ENCODE peak calls at places on chromosomes 2 and 18, in six cellular contexts. E is left lung, X is PC-9, M is osteocyte, O is astrocyte of the spinal cord, T is PC-3. I is an unnamed sample.

GRCh38 chr2:171187177-171187576 is 26.5 kb upstream of the TLK1 start:
- DNase-seq in E (no peak), X (no peak), M (no peak), O (no peak), T (no peak), I (no peak)

GRCh38 chr2:172807011-172807410 is 71.4 kb downstream of the RAPGEF4 start:
- DNase-seq in E (no peak), X (no peak), M (no peak), O (no peak), T (no peak), I (no peak)

GRCh38 chr18:42258301-42258965 is 303.4 kb downstream of the PIK3C3 start:
- DNase-seq in E (no peak), X (no peak), M (no peak), O (no peak), T (no peak), I (no peak)

GRCh38 chr18:48153641-48154481 is 223.4 kb upstream of the SMAD2 start:
- DNase-seq in E (no peak), X (no peak), M (no peak), O (peak), T (peak), I (no peak)

GRCh38 chr18:60292186-60292585 is 80.4 kb downstream of the MC4R start:
- DNase-seq in E (no peak), X (no peak), M (no peak), O (no peak), T (no peak), I (no peak)

GRCh38 chr2:237096201-237096600 is 10.5 kb downstream of the COPS8 start:
- DNase-seq in E (no peak), X (no peak), M (no peak), O (no peak), T (no peak), I (no peak)

GRCh38 chr18:10912790-10913560 is 236.4 kb downstream of the PIEZO2 start:
- DNase-seq in E (no peak), X (no peak), M (no peak), O (peak), T (no peak), I (no peak)

GRCh38 chr2:173075781-173076556 is at the start of gene MAP3K20:
- DNase-seq in E (peak), X (peak), M (peak), O (peak), T (peak), I (peak)

GRCh38 chr2:152718047-152718908 is at the start of gene ARL6IP6:
- DNase-seq in E (peak), X (peak), M (peak), O (peak), T (peak), I (peak)

GRCh38 chr2:152717242-152718046 is at the start of gene PRPF40A:
- DNase-seq in E (peak), X (peak), M (peak), O (peak), T (peak), I (peak)

GRCh38 chr2:152716805-152717241 is 438 bp downstream of the PRPF40A start:
- DNase-seq in E (peak), X (no peak), M (no peak), O (no peak), T (peak), I (no peak)

GRCh38 chr2:152715112-152715511 is 2.1 kb downstream of the PRPF40A start:
- DNase-seq in E (no peak), X (no peak), M (no peak), O (no peak), T (no peak), I (no peak)

GRCh38 chr2:152715854-152716428 is 1.3 kb downstream of the PRPF40A start:
- DNase-seq in E (no peak), X (peak), M (no peak), O (no peak), T (peak), I (peak)
- TF ChIP-seq CTCF in E (no peak), X (peak), M (peak), O (peak), T (peak), I (peak)

DNA sequence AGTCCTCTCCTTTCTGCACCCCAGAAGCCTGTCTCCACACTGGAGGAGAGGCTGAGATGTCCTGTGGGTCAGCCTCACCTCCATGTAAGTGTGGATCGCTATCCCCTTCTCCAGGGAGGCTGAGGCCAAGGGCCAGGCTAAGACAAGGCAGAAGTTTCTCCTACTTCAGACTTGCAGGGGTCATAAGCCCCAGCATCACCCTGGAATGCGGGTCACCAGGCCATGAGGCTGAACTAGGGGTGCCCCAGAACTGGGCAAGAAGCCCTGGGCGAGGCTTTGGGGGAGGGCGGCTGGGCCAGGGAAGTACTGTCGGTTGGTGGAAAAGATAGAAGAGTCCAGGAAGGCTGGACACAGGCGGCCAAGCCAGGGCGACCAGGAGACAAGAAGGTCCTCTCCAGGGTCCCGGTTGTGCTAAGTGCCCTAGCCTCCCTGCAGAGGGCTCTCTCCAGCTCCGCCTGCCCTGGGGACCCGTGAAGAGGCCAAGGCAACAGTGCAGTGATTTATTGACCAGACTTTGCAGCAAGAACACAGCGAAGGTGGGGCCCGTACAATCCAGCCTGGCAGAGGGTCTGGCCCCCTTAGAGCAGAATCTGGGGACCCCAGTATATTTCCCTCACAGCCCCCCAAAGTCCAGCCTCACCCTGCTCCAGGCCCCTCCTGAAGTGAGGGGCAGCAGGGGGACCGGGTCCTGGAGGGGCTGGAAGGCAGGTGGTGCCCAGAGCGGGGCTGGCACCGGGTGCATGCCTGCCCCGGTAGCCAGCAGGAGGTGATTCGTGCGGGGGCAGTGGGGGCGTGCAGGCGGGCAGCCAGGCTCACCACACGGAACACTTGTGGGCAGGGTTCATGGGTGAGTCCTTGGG is 8.1 kb downstream of the ECEL1 start:
- DNase-seq in E (peak), X (no peak), M (no peak), O (no peak), T (no peak), I (no peak)
- TF ChIP-seq CTCF in E (no peak), X (no peak), M (no peak), O (no peak), T (no peak), I (peak)

GRCh38 chr2:127071901-127072328 is 35.0 kb downstream of the BIN1 start:
- DNase-seq in E (no peak), X (no peak), M (no peak), O (no peak), T (no peak), I (no peak)
- TF ChIP-seq CTCF in E (no peak), X (no peak), M (no peak), O (no peak), T (no peak), I (no peak)

DNA sequence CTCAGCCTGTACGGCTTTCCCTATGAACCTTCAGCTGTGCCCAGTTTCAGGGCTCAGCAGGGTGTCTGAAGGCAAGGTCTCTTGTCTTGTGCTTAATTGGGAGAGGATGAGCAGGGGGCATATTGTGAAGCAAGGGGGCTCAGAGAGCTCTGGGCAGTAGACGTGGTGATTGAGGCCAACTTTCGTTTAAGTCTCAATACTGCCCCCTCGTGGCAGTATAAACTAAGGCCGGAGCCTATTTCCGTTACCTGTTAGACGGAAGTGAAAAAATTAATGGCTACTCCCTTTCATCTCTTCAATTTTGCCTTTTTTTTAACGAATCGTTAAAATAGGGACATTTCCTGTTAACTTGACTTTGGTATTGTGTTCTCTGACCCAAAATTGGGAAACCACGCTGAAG is 193.4 kb downstream of the TDRD15 start:
- DNase-seq in E (no peak), X (peak), M (no peak), O (peak), T (peak), I (peak)
- TF ChIP-seq CTCF in E (peak), X (peak), M (peak), O (peak), T (peak), I (peak)

GRCh38 chr2:202154613-202155281 is 81.7 kb downstream of the KIAA2012 start:
- DNase-seq in E (no peak), X (no peak), M (no peak), O (peak), T (no peak), I (no peak)

GRCh38 chr2:202161106-202161836 is 77.1 kb downstream of the SUMO1 start:
- DNase-seq in E (no peak), X (no peak), M (no peak), O (no peak), T (peak), I (no peak)

GRCh38 chr2:202164409-202164808 is 74.0 kb downstream of the SUMO1 start:
- DNase-seq in E (no peak), X (no peak), M (no peak), O (no peak), T (no peak), I (no peak)

GRCh38 chr2:202157211-202157985 is 81.0 kb downstream of the SUMO1 start:
- DNase-seq in E (no peak), X (no peak), M (no peak), O (no peak), T (no peak), I (no peak)

DNA sequence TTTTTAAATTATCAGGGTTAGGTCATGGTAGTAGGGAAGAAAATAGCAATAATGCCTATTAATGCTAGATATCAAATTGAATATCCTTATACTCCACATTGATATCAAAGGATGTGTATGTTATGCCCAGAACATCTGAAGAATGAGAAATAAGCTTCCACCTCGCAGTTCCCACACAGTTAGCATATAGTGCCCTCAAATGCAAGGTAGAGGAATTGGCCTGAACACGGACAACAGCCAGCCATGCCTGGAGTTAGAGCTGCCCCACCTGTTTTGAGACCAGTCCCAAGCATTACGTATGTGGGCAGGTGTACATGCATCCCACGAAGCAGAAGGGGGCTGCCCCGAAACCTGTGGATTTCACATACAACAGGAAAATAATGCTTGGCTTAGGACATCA is 79.6 kb downstream of the SUMO1 start:
- DNase-seq in E (no peak), X (no peak), M (no peak), O (peak), T (peak), I (no peak)
- TF ChIP-seq CTCF in E (no peak), X (no peak), M (peak), O (peak), T (peak), I (peak)

GRCh38 chr2:240131941-240132650 is 4.0 kb downstream of the COPS9 start:
- DNase-seq in E (no peak), X (no peak), M (no peak), O (no peak), T (no peak), I (no peak)
- TF ChIP-seq CTCF in E (no peak), X (peak), M (peak), O (peak), T (peak), I (no peak)

GRCh38 chr2:231926180-231926741 is at the start of gene NPPC:
- DNase-seq in E (peak), X (peak), M (no peak), O (peak), T (peak), I (peak)
- TF ChIP-seq CTCF in E (no peak), X (no peak), M (peak), O (peak), T (peak), I (peak)

GRCh38 chr2:215657844-215658243 is 222.0 kb upstream of the FN1 start:
- DNase-seq in E (no peak), X (no peak), M (no peak), O (peak), T (peak), I (no peak)
- TF ChIP-seq CTCF in E (no peak), X (no peak), M (peak), O (no peak), T (no peak), I (no peak)

I was measured in progenitor cell of endocrine pancreas.